ENCODE peak calls at places on chromosomes 12 and 14, in ten cellular contexts. P, A, L, F, G, V, S, C, J and D are unnamed samples.

GRCh38 chr14:63840981-63841380 is 11.8 kb upstream of the SYNE2 start:
- DNase-seq in F (no peak), V (no peak), J (peak), L (no peak), C (no peak), P (no peak), G (no peak), A (no peak), S (peak), D (no peak)

GRCh38 chr12:24661657-24662096 is 287.2 kb downstream of the BCAT1 start:
- DNase-seq in L (no peak), S (no peak), F (peak), C (no peak), J (no peak), V (no peak), G (no peak), P (no peak), A (peak), D (no peak)

GRCh38 chr12:121804417-121805111 is 755 bp downstream of the SETD1B start:
- DNase-seq in C (no peak), G (peak), F (no peak), S (peak), A (no peak), V (peak), L (no peak), P (peak), J (no peak), D (peak)

GRCh38 chr14:59240356-59240755 is 51.9 kb downstream of the DAAM1 start:
- DNase-seq in L (no peak), G (no peak), V (no peak), S (no peak), J (no peak), C (no peak), F (no peak), A (no peak), P (peak), D (peak)

GRCh38 chr14:104467641-104468040 is 111.9 kb upstream of the C14orf180 start:
- DNase-seq in C (no peak), A (no peak), V (no peak), L (no peak), F (no peak), S (no peak), P (no peak), J (peak), G (no peak), D (no peak)

GRCh38 chr12:2163172-2163927 is 110.6 kb downstream of the CACNA1C start:
- DNase-seq in C (no peak), S (no peak), J (no peak), L (peak), P (no peak), V (no peak), G (peak), A (peak), F (peak), D (no peak)

GRCh38 chr14:60657609-60657983 is 8.3 kb upstream of the SIX1 start:
- DNase-seq in A (no peak), V (no peak), S (no peak), G (no peak), F (no peak), L (no peak), J (no peak), P (peak), C (no peak), D (peak)

GRCh38 chr12:123492290-123492689 is 34.4 kb downstream of the SNRNP35 start:
- DNase-seq in L (no peak), P (no peak), S (no peak), A (no peak), V (no peak), F (no peak), J (no peak), C (no peak), G (no peak), D (no peak)

GRCh38 chr12:4025420-4026358 is 152.5 kb upstream of the PARP11 start:
- DNase-seq in L (no peak), S (no peak), V (no peak), P (no peak), G (no peak), C (peak), J (no peak), F (no peak), A (no peak), D (no peak)

GRCh38 chr12:105342464-105342863 is 12.0 kb downstream of the C12orf75 start:
- DNase-seq in P (no peak), G (no peak), V (no peak), C (no peak), S (no peak), F (no peak), A (no peak), L (no peak), J (no peak), D (no peak)
- TF ChIP-seq CTCF in P (no peak), G (no peak), V (no peak), C (no peak), S (no peak), F (no peak), A (no peak), L (no peak), J (no peak), D (no peak)

DNA sequence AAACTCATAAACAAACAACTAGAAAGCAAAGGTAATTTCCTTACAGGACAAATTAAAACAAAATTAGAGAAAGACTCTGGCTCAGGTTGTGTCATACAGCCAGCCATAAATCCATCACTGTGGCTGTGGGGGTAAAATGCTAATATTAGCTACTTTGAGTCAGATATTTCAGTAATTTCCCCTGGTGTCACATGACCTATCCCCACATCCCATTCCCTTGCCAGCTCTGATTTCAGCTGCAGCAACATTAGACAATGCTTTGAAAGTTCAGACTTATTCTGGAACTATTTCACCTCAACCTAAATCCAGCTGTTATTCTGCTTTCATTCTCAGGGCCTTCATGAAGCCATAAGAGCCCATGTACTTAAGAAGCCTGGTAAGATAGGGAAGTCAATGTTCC is 55.3 kb downstream of the RPL10L start:
- DNase-seq in V (no peak), A (no peak), C (no peak), G (no peak), J (no peak), L (no peak), S (no peak), P (no peak), F (no peak), D (no peak)
- TF ChIP-seq CTCF in V (no peak), A (no peak), C (no peak), G (no peak), J (no peak), L (no peak), S (no peak), P (no peak), F (no peak), D (no peak)

GRCh38 chr14:33432407-33433023 is 493.8 kb downstream of the NPAS3 start:
- DNase-seq in P (no peak), V (no peak), G (no peak), S (no peak), L (no peak), A (peak), C (no peak), F (peak), J (no peak), D (no peak)
- TF ChIP-seq CTCF in P (no peak), V (no peak), G (peak), S (no peak), L (peak), A (peak), C (peak), F (peak), J (peak), D (peak)

GRCh38 chr12:72264548-72265175 is 7.5 kb upstream of the TRHDE start:
- DNase-seq in F (no peak), A (peak), P (peak), S (no peak), J (no peak), V (no peak), C (no peak), L (no peak), G (no peak), D (no peak)
- TF ChIP-seq CTCF in F (peak), A (peak), P (peak), S (no peak), J (peak), V (no peak), C (peak), L (peak), G (no peak), D (peak)

DNA sequence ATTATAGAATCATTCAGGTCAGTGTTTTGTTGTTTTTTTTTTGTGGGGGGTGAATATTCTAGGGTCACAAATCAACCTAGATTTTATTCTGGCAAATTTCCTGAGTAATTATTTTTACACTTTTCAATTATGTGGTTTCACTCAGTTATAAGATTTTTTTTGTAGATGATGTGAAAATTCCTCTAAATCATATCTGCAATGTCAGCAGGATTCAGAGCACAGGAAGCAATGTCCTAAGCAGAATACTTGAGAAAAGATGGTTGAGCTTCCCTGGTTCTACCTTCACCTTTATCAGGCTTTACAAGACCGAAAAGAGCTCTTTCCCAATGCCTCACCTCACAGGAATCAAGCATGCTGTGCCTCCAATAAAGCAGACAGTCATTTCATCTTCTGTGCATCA is 124.3 kb downstream of the SLC41A2 start:
- DNase-seq in A (no peak), P (no peak), L (no peak), C (no peak), G (no peak), F (no peak), S (no peak), J (no peak), V (no peak), D (no peak)
- TF ChIP-seq CTCF in A (no peak), P (no peak), L (no peak), C (no peak), G (no peak), F (no peak), S (no peak), J (no peak), V (no peak), D (no peak)

GRCh38 chr14:79074501-79074900 is 904.3 kb downstream of the NRXN3 start:
- DNase-seq in F (no peak), V (no peak), C (no peak), J (no peak), P (no peak), L (no peak), S (no peak), A (no peak), G (no peak), D (no peak)
- TF ChIP-seq CTCF in F (no peak), V (no peak), C (no peak), J (no peak), P (no peak), L (no peak), S (no peak), A (no peak), G (no peak), D (no peak)

DNA sequence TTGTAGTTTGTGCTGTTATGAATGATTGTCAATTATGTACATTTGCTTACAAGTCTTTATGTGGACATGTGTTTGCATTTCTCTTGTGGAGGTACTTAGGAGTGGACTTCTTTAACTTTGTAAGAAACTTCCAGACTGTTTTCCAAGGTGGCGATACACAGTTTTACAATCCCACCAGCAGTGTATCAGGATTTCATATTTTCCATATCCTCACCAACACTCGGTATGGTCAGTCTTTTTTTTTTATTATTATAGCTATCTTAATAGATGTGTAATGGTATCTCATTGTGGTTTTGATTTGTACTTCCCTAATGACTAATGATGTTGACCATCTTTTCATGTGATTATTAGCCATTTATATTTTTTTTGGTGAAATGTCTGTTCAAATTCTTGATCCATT is 73.7 kb upstream of the KCNH3 start:
- DNase-seq in P (no peak), L (no peak), F (no peak), S (no peak), A (no peak), C (no peak), J (no peak), V (no peak), G (no peak), D (no peak)
- TF ChIP-seq CTCF in P (no peak), L (no peak), F (no peak), S (no peak), A (no peak), C (no peak), J (no peak), V (no peak), G (no peak), D (no peak)

GRCh38 chr12:9753042-9753820 is 7.5 kb downstream of the CD69 start:
- DNase-seq in G (no peak), A (no peak), P (no peak), C (no peak), V (no peak), F (no peak), L (no peak), S (no peak), J (no peak), D (no peak)

GRCh38 chr12:9756174-9756573 is 4.5 kb downstream of the CD69 start:
- DNase-seq in A (no peak), S (no peak), C (no peak), V (no peak), J (no peak), L (no peak), P (no peak), G (no peak), F (no peak), D (no peak)

GRCh38 chr12:9754097-9754964 is 6.4 kb downstream of the CD69 start:
- DNase-seq in V (no peak), C (no peak), P (no peak), F (no peak), J (no peak), L (no peak), A (no peak), S (no peak), G (no peak), D (no peak)

GRCh38 chr12:9756756-9757155 is 3.9 kb downstream of the CD69 start:
- DNase-seq in P (no peak), S (no peak), L (no peak), G (no peak), V (no peak), F (no peak), A (no peak), J (no peak), C (no peak), D (no peak)

GRCh38 chr12:9754984-9755383 is 5.7 kb downstream of the CD69 start:
- DNase-seq in S (no peak), V (no peak), L (no peak), J (no peak), P (no peak), G (no peak), A (no peak), F (no peak), C (no peak), D (no peak)
- TF ChIP-seq CTCF in S (no peak), V (no peak), L (no peak), J (no peak), P (no peak), G (no peak), A (no peak), F (no peak), C (no peak), D (no peak)